ENCODE peak calls at places on chromosomes 7 and 10, in six cellular contexts. X is left ventricle myocardium inferior, Q is sigmoid colon, N is lower lobe of right lung, U is hepatocyte, C is breast epithelium. F is an unnamed sample.

GRCh38 chr10:99920901-99921300 is 88.8 kb downstream of the DNMBP start:
- DNase-seq in N (no peak), U (no peak), Q (no peak), X (no peak), C (no peak), F (no peak)

GRCh38 chr10:49164587-49165188 is 23.5 kb downstream of the TMEM273 start:
- DNase-seq in X (no peak), C (no peak), Q (no peak), U (peak; percentile 74), N (no peak), F (no peak)

GRCh38 chr7:128410092-128410665 is 397 bp upstream of the IMPDH1 start:
- DNase-seq in X (peak; percentile 52), C (peak; percentile 68), N (peak; percentile 77), U (peak; percentile 76), Q (peak; percentile 85), F (peak; percentile 57)

GRCh38 chr7:23685770-23686169 is 5.8 kb downstream of the FAM221A start:
- DNase-seq in C (no peak), U (no peak), N (no peak), Q (no peak), X (no peak), F (no peak)

GRCh38 chr10:42952358-42952757 is 124.5 kb upstream of the RET start:
- DNase-seq in U (peak; percentile 61), X (peak; percentile 50), Q (peak; percentile 68), C (peak; percentile 18), N (peak; percentile 48), F (no peak)

GRCh38 chr7:99514050-99514449 is 9.6 kb downstream of the ZKSCAN5 start:
- DNase-seq in N (no peak), Q (no peak), C (no peak), U (no peak), X (no peak), F (no peak)

GRCh38 chr7:142385528-142386340 is 127.9 kb upstream of the PRSS58 start:
- DNase-seq in N (no peak), U (peak; percentile 72), C (no peak), Q (no peak), X (no peak), F (peak; percentile 23)

GRCh38 chr10:88136712-88137111 is 273.3 kb downstream of the PTEN start:
- DNase-seq in X (no peak), C (no peak), Q (no peak), N (no peak), U (no peak), F (no peak)

GRCh38 chr10:58438340-58438739 is 53.1 kb downstream of the TFAM start:
- DNase-seq in N (no peak), Q (no peak), X (no peak), U (no peak), C (no peak), F (no peak)

GRCh38 chr10:13614530-13615332 is 28.0 kb downstream of the PRPF18 start:
- DNase-seq in Q (no peak), C (no peak), X (no peak), U (peak; percentile 42), N (no peak), F (no peak)

GRCh38 chr10:62870866-62871265 is 54.7 kb upstream of the EGR2 start:
- DNase-seq in U (no peak), Q (no peak), N (no peak), C (no peak), X (no peak), F (no peak)

GRCh38 chr10:62869958-62870357 is 53.8 kb upstream of the EGR2 start:
- DNase-seq in U (no peak), C (no peak), N (no peak), X (no peak), Q (no peak), F (no peak)

DNA sequence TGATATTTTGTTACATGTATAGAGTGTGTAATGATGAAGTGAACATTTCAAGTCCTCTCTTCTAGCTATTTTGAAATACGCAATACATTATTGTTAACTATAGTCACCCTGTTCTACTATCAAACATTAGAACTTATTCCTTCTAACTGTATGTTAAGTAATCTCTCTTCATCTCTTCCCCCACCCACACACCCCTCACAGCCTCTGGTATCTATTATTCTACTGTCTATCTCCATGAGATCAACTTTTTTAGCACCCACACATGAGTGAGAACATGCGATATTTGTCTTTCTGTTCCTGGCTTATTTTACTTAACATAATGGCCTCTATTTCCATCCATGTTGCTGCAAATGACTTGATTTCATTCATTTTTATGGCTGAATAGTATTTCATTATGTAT is 57.7 kb upstream of the EGR2 start:
- DNase-seq in U (no peak), C (no peak), N (no peak), Q (no peak), X (no peak), F (no peak)
- TF ChIP-seq CTCF in U (no peak), C (no peak), N (no peak), Q (no peak), X (no peak), F (no peak)

GRCh38 chr10:104642001-104642270 is 846 bp downstream of the SORCS3 start:
- DNase-seq in U (no peak), Q (no peak), N (no peak), X (no peak), C (no peak), F (no peak)

GRCh38 chr10:104641150-104642000 is at the start of gene SORCS3:
- DNase-seq in X (no peak), N (no peak), Q (no peak), U (peak; percentile 21), C (no peak), F (no peak)

GRCh38 chr10:104638861-104639594 is 2.1 kb upstream of the SORCS3 start:
- DNase-seq in U (peak; percentile 68), X (no peak), C (no peak), N (no peak), Q (no peak), F (no peak)

GRCh38 chr10:104639595-104640338 is 1.3 kb upstream of the SORCS3 start:
- DNase-seq in N (no peak), Q (no peak), C (no peak), X (no peak), U (no peak), F (no peak)

DNA sequence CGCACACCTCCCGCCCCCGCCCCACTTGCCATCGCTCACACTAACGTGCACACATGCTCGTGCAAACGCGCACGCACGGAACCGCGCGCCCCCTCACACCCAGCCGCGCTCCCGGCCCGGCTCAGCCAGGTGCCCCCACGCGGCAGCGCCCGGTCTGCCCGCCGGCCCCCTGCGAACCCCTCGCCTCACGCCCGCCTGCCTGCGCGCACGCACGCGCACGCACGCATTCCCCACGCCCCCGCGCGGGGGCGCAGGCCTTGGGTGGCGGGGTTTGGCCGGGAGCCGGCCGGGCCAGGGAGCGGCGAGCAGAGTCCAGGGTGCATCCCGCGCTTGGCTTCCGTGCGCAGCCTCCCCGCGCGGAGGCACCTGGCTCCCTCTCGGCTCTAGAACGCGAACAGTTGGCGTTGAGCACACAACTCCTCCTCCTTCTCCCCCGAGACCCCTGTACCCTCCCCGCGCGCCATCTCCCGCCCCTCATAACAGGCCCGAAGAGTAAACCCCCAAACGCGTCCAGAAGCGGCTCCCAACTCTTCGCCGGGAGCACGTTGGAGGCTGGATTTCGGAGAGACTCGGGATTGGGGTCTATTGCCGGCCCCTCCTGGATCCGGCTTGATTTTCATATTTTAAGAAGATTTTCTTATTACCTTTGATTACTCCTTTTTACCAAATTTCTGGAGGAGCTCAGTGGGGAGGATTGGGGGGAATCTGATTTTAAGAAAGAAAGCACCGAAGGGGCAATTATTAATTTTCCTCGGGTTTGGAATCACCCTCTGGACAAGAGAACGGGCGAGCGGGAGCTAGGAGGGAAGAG is 546 bp upstream of the SORCS3 start:
- DNase-seq in X (no peak), Q (no peak), U (peak; percentile 49), N (no peak), C (no peak), F (no peak)
- H3K4me3 ChIP-seq in X (peak overlapping the region; percentile 55), Q (peak overlapping the region; percentile 38), U (peak overlapping the region; percentile 20), N (no peak overlapping the region), C (peak overlapping the region; percentile 53), F (no peak overlapping the region)

DNA sequence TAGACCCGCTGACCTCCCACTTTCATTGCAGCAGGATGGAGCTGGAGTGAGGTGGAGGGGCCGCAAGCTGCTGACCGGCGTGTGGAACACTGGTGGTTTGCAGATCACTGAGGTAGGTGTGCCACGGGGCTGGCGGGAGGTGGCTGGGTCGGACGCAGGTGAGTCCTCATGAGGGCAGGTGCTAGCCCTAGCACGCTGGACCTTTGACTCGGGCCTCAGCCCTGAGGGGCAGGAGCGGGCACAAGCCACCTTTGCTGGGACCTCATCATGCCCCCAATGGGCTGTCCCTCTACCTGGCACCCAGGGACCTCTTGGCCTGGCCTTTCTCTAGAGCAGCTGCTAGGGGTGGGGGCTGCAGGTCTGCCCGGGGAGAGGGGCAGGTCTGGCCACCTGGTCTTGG is 93.3 kb downstream of the ZMIZ1 start:
- DNase-seq in C (no peak), X (no peak), Q (no peak), N (no peak), U (no peak), F (no peak)
- H3K27ac ChIP-seq in C (no peak overlapping the region), X (peak overlapping the region; percentile 99), Q (peak overlapping the region; percentile 88), N (peak overlapping the region; percentile 11), U (no peak overlapping the region), F (no peak overlapping the region)

GRCh38 chr7:151391358-151391730 is 18.5 kb downstream of the WDR86 start:
- DNase-seq in C (no peak), N (peak; percentile 3), Q (no peak), X (no peak), U (no peak), F (no peak)

GRCh38 chr7:151392426-151392825 is 17.4 kb downstream of the WDR86 start:
- DNase-seq in N (peak; percentile 34), U (no peak), X (no peak), C (no peak), Q (peak; percentile 46), F (no peak)

GRCh38 chr7:151393031-151393977 is 16.5 kb downstream of the WDR86 start:
- DNase-seq in X (peak; percentile 2), Q (no peak), C (no peak), N (peak; percentile 24), U (no peak), F (no peak)

GRCh38 chr7:151390594-151391357 is 19.1 kb downstream of the WDR86 start:
- DNase-seq in C (no peak), N (peak; percentile 35), U (no peak), X (peak; percentile 10), Q (no peak), F (no peak)

DNA sequence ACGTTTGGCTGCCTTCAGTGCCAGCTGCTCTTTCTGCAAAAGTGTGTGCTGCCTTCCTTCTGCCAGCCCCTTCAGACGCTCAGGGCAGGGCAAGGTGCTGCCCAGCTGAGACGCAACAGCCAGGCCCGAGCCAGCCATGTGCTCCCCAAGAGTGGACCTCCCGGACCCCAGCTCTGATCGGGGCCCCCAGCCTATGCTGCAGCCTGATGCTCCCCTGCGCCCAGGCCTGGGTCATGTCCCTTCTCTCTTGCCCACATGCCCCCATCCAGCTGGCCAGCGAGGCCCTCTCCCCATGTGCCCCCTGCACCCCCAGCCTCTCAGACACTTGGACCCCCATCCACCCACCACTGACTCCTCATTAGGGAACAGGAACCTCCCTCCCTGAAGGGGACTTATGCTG is 17.8 kb downstream of the WDR86 start:
- DNase-seq in U (no peak), Q (no peak), C (no peak), N (peak; percentile 42), X (no peak), F (no peak)
- TF ChIP-seq CTCF in U (no peak), Q (no peak), C (no peak), N (no peak), X (no peak), F (no peak)